ENCODE peak calls at places on chromosomes 1 and 21, in seven cellular contexts. Q, X, I, A, B, V and R are unnamed samples.

GRCh38 chr21:29943885-29944284 is 4.1 kb upstream of the GRIK1 start:
- DNase-seq in B (no peak), V (no peak), I (no peak), X (no peak), A (no peak), Q (no peak), R (peak)

GRCh38 chr21:34822957-34823356 is 154.2 kb downstream of the CLIC6 start:
- DNase-seq in I (no peak), A (peak), Q (no peak), B (no peak), X (no peak), V (no peak), R (no peak)

GRCh38 chr1:171817511-171818265 is 23.6 kb upstream of the DNM3 start:
- DNase-seq in I (no peak), B (peak), Q (no peak), X (no peak), V (peak), A (peak), R (peak)

GRCh38 chr21:46114963-46115362 is 17.1 kb downstream of the COL6A2 start:
- DNase-seq in Q (peak), X (no peak), V (no peak), B (no peak), I (no peak), A (no peak), R (peak)

GRCh38 chr1:45246760-45247159 is 40.4 kb upstream of the ZSWIM5 start:
- DNase-seq in A (peak), V (peak), X (no peak), I (no peak), Q (no peak), B (no peak), R (no peak)

GRCh38 chr1:177163844-177164379 is 600 bp downstream of the ASTN1 start:
- DNase-seq in I (no peak), B (no peak), V (no peak), A (no peak), X (no peak), Q (no peak), R (no peak)

GRCh38 chr1:8551613-8552093 is 233.7 kb downstream of the SLC45A1 start:
- DNase-seq in B (no peak), X (no peak), A (no peak), Q (no peak), I (peak), V (no peak), R (no peak)

GRCh38 chr1:49728377-49728776 is 295.4 kb downstream of the AGBL4 start:
- DNase-seq in I (no peak), V (no peak), A (no peak), X (no peak), Q (no peak), B (no peak), R (no peak)

GRCh38 chr21:23949493-23949892 is 1657.8 kb downstream of the MRPL39 start:
- DNase-seq in Q (no peak), B (no peak), V (no peak), A (no peak), X (no peak), I (no peak), R (no peak)

GRCh38 chr1:30801826-30802198 is 44.2 kb upstream of the LAPTM5 start:
- DNase-seq in Q (peak), A (no peak), X (peak), B (peak), I (peak), V (peak), R (peak)

GRCh38 chr1:206551985-206552325 is 44.6 kb downstream of the RASSF5 start:
- DNase-seq in I (no peak), V (no peak), B (no peak), X (no peak), Q (no peak), A (no peak), R (no peak)

GRCh38 chr1:16174261-16174871 is 18.5 kb upstream of the EPHA2 start:
- DNase-seq in I (no peak), X (no peak), B (no peak), V (no peak), A (no peak), Q (no peak), R (peak)

GRCh38 chr21:41820384-41821080 is 53.7 kb upstream of the RIPK4 start:
- DNase-seq in X (no peak), V (no peak), Q (no peak), B (no peak), I (no peak), A (no peak), R (no peak)

GRCh38 chr1:167109125-167109524 is 15.2 kb downstream of the STYXL2 start:
- DNase-seq in A (no peak), Q (no peak), B (no peak), X (no peak), I (no peak), V (no peak), R (no peak)

GRCh38 chr1:78483903-78484302 is 6.9 kb upstream of the PTGFR start:
- DNase-seq in Q (no peak), B (peak), A (peak), I (no peak), V (peak), X (no peak), R (no peak)

GRCh38 chr1:22652457-22652856 is 579 bp upstream of the C1QB start:
- DNase-seq in B (no peak), I (no peak), V (no peak), Q (no peak), A (no peak), X (no peak), R (no peak)

GRCh38 chr1:159247266-159247665 is 42.6 kb downstream of the ACKR1 start:
- DNase-seq in X (no peak), V (no peak), A (peak), B (no peak), I (no peak), Q (no peak), R (no peak)

GRCh38 chr1:21149430-21149861 is 27.3 kb downstream of the EIF4G3 start:
- DNase-seq in Q (peak), I (peak), V (peak), X (no peak), A (peak), B (peak), R (no peak)

GRCh38 chr1:32352831-32353383 is 9.4 kb downstream of the FAM229A start:
- DNase-seq in X (no peak), B (no peak), V (no peak), I (no peak), A (no peak), Q (no peak), R (no peak)

GRCh38 chr21:39022901-39023693 is 160.2 kb downstream of the PSMG1 start:
- DNase-seq in B (no peak), X (no peak), Q (peak), A (peak), I (peak), V (peak), R (peak)

GRCh38 chr1:46288485-46289133 is 14.8 kb downstream of the LRRC41 start:
- DNase-seq in X (no peak), A (peak), B (no peak), Q (no peak), V (peak), I (no peak), R (no peak)

GRCh38 chr1:43857163-43857562 is 76.4 kb upstream of the ARTN start:
- DNase-seq in A (no peak), Q (no peak), B (no peak), I (no peak), V (no peak), X (no peak), R (no peak)

GRCh38 chr1:230982698-230983097 is 3.8 kb downstream of the ARV1 start:
- DNase-seq in I (no peak), X (no peak), B (no peak), V (peak), Q (no peak), A (peak), R (no peak)

GRCh38 chr1:24119859-24120756 is 8.2 kb upstream of the MYOM3 start:
- DNase-seq in X (no peak), I (peak), Q (peak), B (no peak), V (no peak), A (peak), R (no peak)

GRCh38 chr1:29120955-29121485 is 2.7 kb downstream of the TMEM200B start:
- DNase-seq in Q (no peak), V (peak), A (peak), X (peak), I (no peak), B (no peak), R (peak)

GRCh38 chr1:165686121-165686970 is 12.0 kb downstream of the ALDH9A1 start:
- DNase-seq in X (no peak), B (no peak), Q (no peak), I (no peak), A (no peak), V (no peak), R (peak)

GRCh38 chr1:79657916-79658662 is 651.6 kb upstream of the ADGRL4 start:
- DNase-seq in X (no peak), A (no peak), Q (no peak), V (no peak), I (no peak), B (no peak), R (no peak)

GRCh38 chr1:77156214-77156613 is 63.0 kb downstream of the PIGK start:
- DNase-seq in Q (no peak), V (no peak), I (no peak), X (no peak), B (no peak), A (no peak), R (no peak)

GRCh38 chr1:204225841-204226745 is 12.3 kb upstream of the GOLT1A start:
- DNase-seq in I (no peak), B (no peak), Q (no peak), X (no peak), V (no peak), A (peak), R (no peak)

GRCh38 chr1:227437495-227438008 is 119.3 kb upstream of the CDC42BPA start:
- DNase-seq in B (peak), A (peak), I (no peak), X (no peak), V (peak), Q (no peak), R (peak)

GRCh38 chr21:29335720-29336119 is 37.0 kb downstream of the BACH1 start:
- DNase-seq in Q (no peak), V (no peak), A (peak), X (no peak), I (no peak), B (no peak), R (no peak)

GRCh38 chr1:50354813-50355212 is 68.4 kb downstream of the DMRTA2 start:
- DNase-seq in I (no peak), B (no peak), Q (no peak), V (no peak), A (no peak), X (no peak), R (no peak)

GRCh38 chr1:84078108-84078823 is 65.8 kb upstream of the PRKACB start:
- DNase-seq in Q (peak), X (no peak), I (no peak), B (peak), V (peak), A (peak), R (no peak)